ENCODE peak calls at places on chromosomes 7 and 10, in nine cellular contexts. V is astrocyte of the spinal cord, K is GM23338, Z is hepatocyte, T is occipital lobe, E is activated T-cell treated with anti-CD3 and anti-CD28 coated beads for 1 hour, I is naive B cell, D is heart left ventricle, J is SK-MEL-5. L is an unnamed sample.

GRCh38 chr10:107727762-107728317 is 563.3 kb upstream of the SORCS1 start:
- DNase-seq in Z (peak; percentile 6), I (no peak), K (no peak), V (peak; percentile 16), E (no peak), T (no peak), J (peak; percentile 26), D (no peak), L (peak; percentile 72)

GRCh38 chr7:128777156-128778123 is 1.8 kb upstream of the OPN1SW start:
- DNase-seq in D (no peak), K (no peak), T (no peak), E (no peak), Z (no peak), V (peak; percentile 31), J (no peak), I (no peak), L (peak; percentile 57)

GRCh38 chr10:37488792-37489657 is 363.6 kb downstream of the ANKRD30A start:
- DNase-seq in Z (no peak), V (peak; percentile 12), K (no peak), I (no peak), T (no peak), D (no peak), J (peak; percentile 63), E (no peak), L (peak; percentile 31)

GRCh38 chr10:22832851-22833250 is 95.0 kb upstream of the ARMC3 start:
- DNase-seq in K (no peak), V (no peak), J (peak; percentile 59), Z (no peak), E (no peak), T (no peak), I (no peak), D (no peak), L (no peak)

GRCh38 chr10:122575776-122576175 is 15.2 kb downstream of the DMBT1 start:
- DNase-seq in K (no peak), E (no peak), Z (no peak), I (no peak), J (no peak), T (no peak), D (no peak), V (no peak), L (no peak)

GRCh38 chr10:83515001-83515400 is 624.3 kb upstream of the GHITM start:
- DNase-seq in J (no peak), V (no peak), I (no peak), Z (no peak), T (no peak), K (no peak), D (no peak), E (no peak), L (no peak)

GRCh38 chr7:134724606-134725005 is 54.8 kb upstream of the CALD1 start:
- DNase-seq in V (peak; percentile 41), T (no peak), Z (no peak), E (no peak), J (peak; percentile 77), K (peak; percentile 79), I (no peak), D (no peak), L (peak; percentile 75)

GRCh38 chr7:149662591-149663095 is 110.7 kb downstream of the ZNF467 start:
- DNase-seq in D (peak; percentile 67), K (peak; percentile 95), E (peak; percentile 47), T (no peak), Z (peak; percentile 70), I (peak; percentile 14), V (peak; percentile 33), J (peak; percentile 93), L (peak; percentile 72)

GRCh38 chr7:92072708-92073107 is 61.6 kb downstream of the CYP51A1 start:
- DNase-seq in D (no peak), I (no peak), T (no peak), V (no peak), K (no peak), J (no peak), Z (no peak), E (no peak), L (no peak)

GRCh38 chr7:79436378-79436777 is 17.1 kb downstream of the MAGI2 start:
- DNase-seq in T (no peak), I (no peak), D (no peak), V (no peak), K (no peak), J (no peak), Z (no peak), E (no peak), L (peak; percentile 48)

GRCh38 chr7:48161407-48162125 is 9.7 kb upstream of the ABCA13 start:
- DNase-seq in E (no peak), K (no peak), T (no peak), D (no peak), Z (no peak), J (no peak), V (peak; percentile 77), I (no peak), L (peak; percentile 33)

GRCh38 chr7:2732388-2732787 is 44.4 kb downstream of the AMZ1 start:
- DNase-seq in V (no peak), T (no peak), E (no peak), D (no peak), Z (no peak), K (no peak), J (no peak), I (no peak), L (no peak)

GRCh38 chr10:18094793-18095192 is 45.4 kb upstream of the CACNB2 start:
- DNase-seq in I (no peak), E (no peak), V (no peak), T (no peak), J (no peak), Z (no peak), D (no peak), K (peak; percentile 14), L (no peak)

GRCh38 chr7:33395340-33395739 is 266.0 kb downstream of the BBS9 start:
- DNase-seq in V (no peak), D (no peak), K (no peak), E (no peak), Z (no peak), I (no peak), T (no peak), J (peak; percentile 78), L (peak; percentile 19)

GRCh38 chr7:100093498-100093897 is 4.7 kb downstream of the COPS6 start:
- DNase-seq in T (no peak), D (no peak), Z (no peak), K (no peak), V (no peak), J (no peak), I (no peak), E (no peak), L (no peak)

GRCh38 chr7:84274029-84274638 is 79.5 kb upstream of the SEMA3A start:
- DNase-seq in I (no peak), D (no peak), E (no peak), J (peak; percentile 50), V (no peak), K (peak; percentile 60), T (no peak), Z (no peak), L (no peak)

GRCh38 chr10:28668363-28669226 is 8.7 kb upstream of the BAMBI start:
- DNase-seq in I (peak; percentile 47), D (peak; percentile 46), J (peak; percentile 35), T (no peak), V (no peak), Z (peak; percentile 81), K (peak; percentile 77), E (peak; percentile 9), L (no peak)

GRCh38 chr7:25851332-25852248 is 300.4 kb upstream of the NFE2L3 start:
- DNase-seq in I (peak; percentile 61), E (peak; percentile 36), T (peak; percentile 63), J (peak; percentile 93), D (peak; percentile 82), K (peak; percentile 93), Z (peak; percentile 94), V (peak; percentile 77), L (peak; percentile 88)

GRCh38 chr10:62610649-62611229 is 193.8 kb upstream of the ADO start:
- DNase-seq in Z (peak; percentile 74), D (peak; percentile 54), E (peak; percentile 60), I (peak; percentile 80), K (peak; percentile 87), J (peak; percentile 72), V (peak; percentile 45), T (peak; percentile 12), L (peak; percentile 57)

GRCh38 chr7:36630112-36630650 is 94.1 kb downstream of the AOAH start:
- DNase-seq in I (no peak), J (no peak), Z (no peak), E (no peak), T (no peak), V (no peak), K (no peak), D (no peak), L (no peak)

GRCh38 chr10:42645103-42645502 is 6.7 kb upstream of the ZNF33B start:
- DNase-seq in E (no peak), J (no peak), V (no peak), T (no peak), D (no peak), Z (peak; percentile 33), I (no peak), K (no peak), L (no peak)

GRCh38 chr7:43764039-43764789 is 5.7 kb downstream of the BLVRA start:
- DNase-seq in I (peak; percentile 11), E (peak; percentile 36), V (no peak), J (no peak), Z (peak; percentile 27), K (no peak), D (peak; percentile 44), T (no peak), L (peak; percentile 51)

GRCh38 chr10:119677904-119678755 is 26.9 kb downstream of the BAG3 start:
- DNase-seq in E (no peak), I (no peak), Z (no peak), T (no peak), D (peak; percentile 29), V (no peak), K (no peak), J (no peak), L (peak; percentile 59)

GRCh38 chr7:107076781-107077698 is 32.5 kb downstream of the PRKAR2B start:
- DNase-seq in K (no peak), D (no peak), T (no peak), I (no peak), Z (no peak), V (peak; percentile 20), E (no peak), J (no peak), L (no peak)

GRCh38 chr10:124903119-124903518 is 38.8 kb upstream of the ZRANB1 start:
- DNase-seq in V (no peak), J (no peak), D (no peak), K (peak; percentile 14), I (no peak), E (no peak), T (no peak), Z (no peak), L (no peak)

GRCh38 chr10:28930520-28931495 is 253.5 kb downstream of the BAMBI start:
- DNase-seq in K (no peak), D (no peak), T (no peak), Z (no peak), E (no peak), J (no peak), I (no peak), V (no peak), L (no peak)

GRCh38 chr7:142372727-142373126 is 114.9 kb upstream of the PRSS58 start:
- DNase-seq in D (no peak), Z (no peak), K (no peak), I (no peak), J (no peak), V (no peak), T (no peak), E (no peak), L (no peak)

GRCh38 chr10:43037942-43038782 is 38.7 kb upstream of the RET start:
- DNase-seq in Z (no peak), V (no peak), D (no peak), I (no peak), E (no peak), T (no peak), K (no peak), J (no peak), L (no peak)

GRCh38 chr10:120508393-120508792 is 51.4 kb downstream of the PLPP4 start:
- DNase-seq in K (no peak), E (no peak), I (no peak), J (peak; percentile 5), Z (no peak), D (no peak), V (peak; percentile 96), T (no peak), L (peak; percentile 30)